ENCODE peak calls at places on chromosomes 12 and 14, in ten cellular contexts. One of them, this sample, is unnamed. For H3K27me3, the result is how much of the 10 kb centered on the place peaks cover.

GRCh38 chr14:76917158-76917596 is 91.0 kb downstream of the LRRC74A start:
- DNase-seq in H9: peak
- DNase-seq in BJ: no peak
- DNase-seq in K562: peak
- DNase-seq in stomach: peak
- DNase-seq in body of pancreas: peak
- DNase-seq in uterus: peak
- DNase-seq in cardiac muscle cell: peak
- DNase-seq in psoas muscle: peak
- DNase-seq in CD4-positive, CD25-positive, alpha-beta regulatory T cell: no peak
- DNase-seq in this sample: peak

GRCh38 chr12:62817556-62818271 is 117.2 kb downstream of the PPM1H start:
- DNase-seq in cardiac muscle cell: no peak
- DNase-seq in stomach: no peak
- DNase-seq in H9: no peak
- DNase-seq in psoas muscle: no peak
- DNase-seq in BJ: no peak
- DNase-seq in K562: no peak
- DNase-seq in CD4-positive, CD25-positive, alpha-beta regulatory T cell: no peak
- DNase-seq in uterus: no peak
- DNase-seq in body of pancreas: no peak
- DNase-seq in this sample: peak

GRCh38 chr12:90958995-90959394 is 4.0 kb upstream of the CCER1 start:
- DNase-seq in uterus: no peak
- DNase-seq in cardiac muscle cell: no peak
- DNase-seq in BJ: no peak
- DNase-seq in stomach: no peak
- DNase-seq in CD4-positive, CD25-positive, alpha-beta regulatory T cell: no peak
- DNase-seq in K562: no peak
- DNase-seq in H9: no peak
- DNase-seq in body of pancreas: no peak
- DNase-seq in psoas muscle: no peak
- DNase-seq in this sample: no peak

GRCh38 chr14:61569783-61570182 is 125.5 kb upstream of the HIF1A start:
- DNase-seq in BJ: no peak
- DNase-seq in psoas muscle: peak
- DNase-seq in K562: no peak
- DNase-seq in cardiac muscle cell: no peak
- DNase-seq in uterus: no peak
- DNase-seq in H9: no peak
- DNase-seq in stomach: peak
- DNase-seq in body of pancreas: no peak
- DNase-seq in CD4-positive, CD25-positive, alpha-beta regulatory T cell: no peak
- DNase-seq in this sample: peak

GRCh38 chr12:110068654-110069053 is 20.3 kb upstream of the C12orf76 start:
- DNase-seq in K562: no peak
- DNase-seq in uterus: no peak
- DNase-seq in body of pancreas: no peak
- DNase-seq in CD4-positive, CD25-positive, alpha-beta regulatory T cell: no peak
- DNase-seq in BJ: no peak
- DNase-seq in cardiac muscle cell: no peak
- DNase-seq in psoas muscle: no peak
- DNase-seq in H9: no peak
- DNase-seq in stomach: no peak
- DNase-seq in this sample: no peak

GRCh38 chr12:82479511-82479910 is 121.2 kb downstream of the METTL25 start:
- DNase-seq in BJ: no peak
- DNase-seq in stomach: no peak
- DNase-seq in body of pancreas: no peak
- DNase-seq in H9: no peak
- DNase-seq in CD4-positive, CD25-positive, alpha-beta regulatory T cell: no peak
- DNase-seq in psoas muscle: no peak
- DNase-seq in K562: no peak
- DNase-seq in uterus: no peak
- DNase-seq in cardiac muscle cell: no peak
- DNase-seq in this sample: no peak

GRCh38 chr12:22858849-22859569 is 234.0 kb downstream of the ETNK1 start:
- DNase-seq in uterus: no peak
- DNase-seq in body of pancreas: no peak
- DNase-seq in CD4-positive, CD25-positive, alpha-beta regulatory T cell: no peak
- DNase-seq in H9: no peak
- DNase-seq in cardiac muscle cell: no peak
- DNase-seq in K562: no peak
- DNase-seq in BJ: no peak
- DNase-seq in stomach: no peak
- DNase-seq in psoas muscle: no peak
- DNase-seq in this sample: peak

GRCh38 chr12:124497658-124498057 is 69.8 kb downstream of the NCOR2 start:
- DNase-seq in BJ: peak
- DNase-seq in stomach: no peak
- DNase-seq in psoas muscle: peak
- DNase-seq in H9: no peak
- DNase-seq in cardiac muscle cell: peak
- DNase-seq in CD4-positive, CD25-positive, alpha-beta regulatory T cell: no peak
- DNase-seq in body of pancreas: peak
- DNase-seq in uterus: peak
- DNase-seq in K562: no peak
- DNase-seq in this sample: no peak

GRCh38 chr14:61562321-61563161 is 132.8 kb upstream of the HIF1A start:
- DNase-seq in BJ: peak
- DNase-seq in CD4-positive, CD25-positive, alpha-beta regulatory T cell: no peak
- DNase-seq in body of pancreas: peak
- DNase-seq in uterus: no peak
- DNase-seq in psoas muscle: no peak
- DNase-seq in cardiac muscle cell: no peak
- DNase-seq in stomach: no peak
- DNase-seq in H9: no peak
- DNase-seq in K562: peak
- DNase-seq in this sample: no peak

GRCh38 chr14:67541448-67542387 is 8.6 kb downstream of the PLEKHH1 start:
- DNase-seq in psoas muscle: no peak
- DNase-seq in H9: peak
- DNase-seq in K562: peak
- DNase-seq in cardiac muscle cell: peak
- DNase-seq in BJ: no peak
- DNase-seq in CD4-positive, CD25-positive, alpha-beta regulatory T cell: no peak
- DNase-seq in stomach: peak
- DNase-seq in body of pancreas: peak
- DNase-seq in uterus: no peak
- DNase-seq in this sample: peak

GRCh38 chr12:4293942-4294505 is 20.5 kb downstream of the CCND2 start:
- DNase-seq in uterus: no peak
- DNase-seq in BJ: no peak
- DNase-seq in CD4-positive, CD25-positive, alpha-beta regulatory T cell: no peak
- DNase-seq in stomach: no peak
- DNase-seq in K562: no peak
- DNase-seq in H9: no peak
- DNase-seq in body of pancreas: no peak
- DNase-seq in cardiac muscle cell: no peak
- DNase-seq in psoas muscle: no peak
- DNase-seq in this sample: no peak

GRCh38 chr12:112097641-112098040 is 10.9 kb downstream of the NAA25 start:
- DNase-seq in body of pancreas: no peak
- DNase-seq in uterus: no peak
- DNase-seq in H9: no peak
- DNase-seq in psoas muscle: no peak
- DNase-seq in stomach: no peak
- DNase-seq in cardiac muscle cell: no peak
- DNase-seq in K562: no peak
- DNase-seq in CD4-positive, CD25-positive, alpha-beta regulatory T cell: no peak
- DNase-seq in BJ: no peak
- DNase-seq in this sample: peak

GRCh38 chr14:75369506-75369905 is 58.3 kb upstream of the JDP2 start:
- DNase-seq in body of pancreas: no peak
- DNase-seq in K562: no peak
- DNase-seq in stomach: no peak
- DNase-seq in psoas muscle: peak
- DNase-seq in BJ: no peak
- DNase-seq in cardiac muscle cell: no peak
- DNase-seq in CD4-positive, CD25-positive, alpha-beta regulatory T cell: no peak
- DNase-seq in uterus: no peak
- DNase-seq in H9: no peak
- DNase-seq in this sample: peak
- H3K27me3 ChIP-seq in body of pancreas: under half
- H3K27me3 ChIP-seq in K562: under half
- H3K27me3 ChIP-seq in stomach: under half
- H3K27me3 ChIP-seq in psoas muscle: under half
- H3K27me3 ChIP-seq in BJ: under half
- H3K27me3 ChIP-seq in cardiac muscle cell: under half
- H3K27me3 ChIP-seq in CD4-positive, CD25-positive, alpha-beta regulatory T cell: under half
- H3K27me3 ChIP-seq in uterus: under half
- H3K27me3 ChIP-seq in H9: under half
- H3K27me3 ChIP-seq in this sample: half or more

GRCh38 chr14:69525896-69526295 is 41.4 kb downstream of the PLEKHD1 start:
- DNase-seq in body of pancreas: no peak
- DNase-seq in uterus: no peak
- DNase-seq in H9: no peak
- DNase-seq in BJ: no peak
- DNase-seq in psoas muscle: no peak
- DNase-seq in stomach: no peak
- DNase-seq in K562: no peak
- DNase-seq in CD4-positive, CD25-positive, alpha-beta regulatory T cell: no peak
- DNase-seq in cardiac muscle cell: no peak
- DNase-seq in this sample: no peak

GRCh38 chr14:69527635-69528034 is 43.1 kb downstream of the PLEKHD1 start:
- DNase-seq in H9: no peak
- DNase-seq in cardiac muscle cell: no peak
- DNase-seq in CD4-positive, CD25-positive, alpha-beta regulatory T cell: no peak
- DNase-seq in stomach: no peak
- DNase-seq in psoas muscle: no peak
- DNase-seq in body of pancreas: no peak
- DNase-seq in uterus: no peak
- DNase-seq in K562: no peak
- DNase-seq in BJ: no peak
- DNase-seq in this sample: no peak

GRCh38 chr14:69529563-69529962 is 45.0 kb downstream of the PLEKHD1 start:
- DNase-seq in CD4-positive, CD25-positive, alpha-beta regulatory T cell: no peak
- DNase-seq in stomach: no peak
- DNase-seq in uterus: no peak
- DNase-seq in psoas muscle: no peak
- DNase-seq in K562: no peak
- DNase-seq in body of pancreas: no peak
- DNase-seq in BJ: no peak
- DNase-seq in H9: no peak
- DNase-seq in cardiac muscle cell: no peak
- DNase-seq in this sample: no peak

GRCh38 chr14:69528930-69529329 is 44.4 kb downstream of the PLEKHD1 start:
- DNase-seq in cardiac muscle cell: no peak
- DNase-seq in BJ: no peak
- DNase-seq in psoas muscle: no peak
- DNase-seq in CD4-positive, CD25-positive, alpha-beta regulatory T cell: no peak
- DNase-seq in uterus: no peak
- DNase-seq in body of pancreas: no peak
- DNase-seq in K562: no peak
- DNase-seq in H9: no peak
- DNase-seq in stomach: no peak
- DNase-seq in this sample: no peak

GRCh38 chr14:69528143-69528542 is 43.6 kb downstream of the PLEKHD1 start:
- DNase-seq in CD4-positive, CD25-positive, alpha-beta regulatory T cell: no peak
- DNase-seq in stomach: no peak
- DNase-seq in body of pancreas: no peak
- DNase-seq in uterus: no peak
- DNase-seq in K562: no peak
- DNase-seq in cardiac muscle cell: no peak
- DNase-seq in psoas muscle: no peak
- DNase-seq in H9: no peak
- DNase-seq in BJ: no peak
- DNase-seq in this sample: no peak
- H3K27me3 ChIP-seq in CD4-positive, CD25-positive, alpha-beta regulatory T cell: under half
- H3K27me3 ChIP-seq in stomach: under half
- H3K27me3 ChIP-seq in body of pancreas: under half
- H3K27me3 ChIP-seq in uterus: under half
- H3K27me3 ChIP-seq in K562: under half
- H3K27me3 ChIP-seq in cardiac muscle cell: under half
- H3K27me3 ChIP-seq in psoas muscle: under half
- H3K27me3 ChIP-seq in H9: under half
- H3K27me3 ChIP-seq in BJ: under half
- H3K27me3 ChIP-seq in this sample: under half

DNA sequence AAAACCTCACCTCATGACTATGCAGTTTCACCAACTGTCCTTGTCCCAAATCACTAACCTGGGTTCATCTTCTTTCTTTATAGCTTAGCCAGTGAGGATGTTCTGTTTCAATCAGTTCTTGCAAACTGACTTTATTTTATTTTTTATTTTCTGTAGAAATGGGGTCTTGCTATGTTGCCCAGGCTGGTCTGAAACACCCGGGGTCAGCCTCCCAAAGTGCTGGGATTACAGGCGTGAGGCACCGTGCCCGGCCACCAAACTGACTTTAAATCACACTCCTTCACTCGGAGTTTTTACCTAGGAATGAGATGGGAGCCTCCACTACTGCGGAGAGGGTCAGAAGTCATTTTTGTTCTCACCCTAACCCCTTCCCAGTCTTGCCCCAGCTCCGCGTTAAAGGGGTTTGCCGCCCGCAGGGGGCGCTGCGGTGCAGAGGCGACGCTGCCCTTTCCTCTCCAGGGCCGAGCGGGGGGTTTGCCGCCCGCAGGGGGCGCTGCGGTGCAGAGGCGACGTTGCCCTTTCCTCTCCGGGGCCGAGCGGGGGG is 7.0 kb upstream of the B4GALNT3 start:
- DNase-seq in stomach: peak
- DNase-seq in H9: peak
- DNase-seq in BJ: no peak
- DNase-seq in K562: peak
- DNase-seq in CD4-positive, CD25-positive, alpha-beta regulatory T cell: peak
- DNase-seq in uterus: no peak
- DNase-seq in psoas muscle: peak
- DNase-seq in body of pancreas: peak
- DNase-seq in cardiac muscle cell: no peak
- DNase-seq in this sample: no peak
- H3K27me3 ChIP-seq in stomach: under half
- H3K27me3 ChIP-seq in H9: under half
- H3K27me3 ChIP-seq in BJ: under half
- H3K27me3 ChIP-seq in K562: under half
- H3K27me3 ChIP-seq in CD4-positive, CD25-positive, alpha-beta regulatory T cell: under half
- H3K27me3 ChIP-seq in uterus: under half
- H3K27me3 ChIP-seq in psoas muscle: under half
- H3K27me3 ChIP-seq in body of pancreas: under half
- H3K27me3 ChIP-seq in cardiac muscle cell: under half
- H3K27me3 ChIP-seq in this sample: under half

DNA sequence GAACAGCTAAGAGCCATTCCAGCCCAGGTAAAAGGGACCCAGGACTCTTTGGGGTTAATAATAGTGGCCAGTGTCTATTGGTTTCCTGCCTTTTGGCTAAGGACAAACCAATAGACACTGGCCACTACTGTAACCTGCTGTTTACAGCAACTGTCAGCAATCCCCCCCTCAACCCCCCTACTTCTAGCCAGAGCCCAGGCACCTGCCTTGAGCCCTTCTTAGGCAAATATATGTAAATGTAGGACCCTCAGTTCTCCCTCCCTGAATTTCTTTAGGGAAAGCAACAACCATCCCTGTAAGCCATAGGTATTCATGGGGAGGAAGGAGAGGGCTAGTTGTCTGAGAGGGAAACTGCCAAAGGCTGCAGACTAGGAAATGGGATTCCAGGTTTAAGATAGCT is 22.3 kb downstream of the HOXC4 start:
- DNase-seq in cardiac muscle cell: no peak
- DNase-seq in uterus: no peak
- DNase-seq in H9: peak
- DNase-seq in stomach: no peak
- DNase-seq in psoas muscle: no peak
- DNase-seq in K562: no peak
- DNase-seq in BJ: no peak
- DNase-seq in body of pancreas: no peak
- DNase-seq in CD4-positive, CD25-positive, alpha-beta regulatory T cell: no peak
- DNase-seq in this sample: peak
- H3K27me3 ChIP-seq in cardiac muscle cell: half or more
- H3K27me3 ChIP-seq in uterus: under half
- H3K27me3 ChIP-seq in H9: under half
- H3K27me3 ChIP-seq in stomach: under half
- H3K27me3 ChIP-seq in psoas muscle: under half
- H3K27me3 ChIP-seq in K562: under half
- H3K27me3 ChIP-seq in BJ: under half
- H3K27me3 ChIP-seq in body of pancreas: under half
- H3K27me3 ChIP-seq in CD4-positive, CD25-positive, alpha-beta regulatory T cell: under half
- H3K27me3 ChIP-seq in this sample: half or more